ENCODE peak calls at places on chromosomes 11 and 22, in six cellular contexts. H is A549, R is K562, W is endothelial cell of umbilical vein, V is GM12878, I is HepG2. L is an unnamed sample.
A peak's percentile ranks its signal among the peaks of the same experiment; 100 is the strongest.

GRCh38 chr22:37174964-37175363 is 13.1 kb downstream of the C1QTNF6 start:
- DNase-seq in W (no peak), V (no peak), R (no peak), I (no peak), H (no peak), L (no peak)

GRCh38 chr22:49363526-49364230 is 464.0 kb downstream of the BRD1 start:
- DNase-seq in R (no peak), V (no peak), I (no peak), W (no peak), H (no peak), L (no peak)

GRCh38 chr22:40031766-40032470 is 37.2 kb downstream of the FAM83F start:
- DNase-seq in H (no peak), R (no peak), I (no peak), W (no peak), V (no peak), L (peak; percentile 40)

GRCh38 chr11:118938491-118939411 is 13.0 kb upstream of the BCL9L start:
- DNase-seq in I (peak; percentile 72), H (no peak), V (no peak), R (no peak), W (no peak), L (no peak)

GRCh38 chr11:32870676-32871075 is 21.9 kb upstream of the QSER1 start:
- DNase-seq in W (no peak), V (no peak), H (no peak), I (no peak), R (peak; percentile 12), L (peak; percentile 47)

GRCh38 chr11:130124096-130124495 is 35.5 kb upstream of the ST14 start:
- DNase-seq in H (peak; percentile 22), I (peak; percentile 97), R (no peak), V (no peak), W (peak; percentile 72), L (peak; percentile 98)

GRCh38 chr11:70063555-70063954 is 14.6 kb upstream of the ANO1 start:
- DNase-seq in H (no peak), V (no peak), R (no peak), I (no peak), W (no peak), L (no peak)

GRCh38 chr11:128464878-128465277 is 122.5 kb downstream of the ETS1 start:
- DNase-seq in I (no peak), H (no peak), R (no peak), V (no peak), W (no peak), L (peak; percentile 60)

GRCh38 chr11:64887757-64888405 is 9.5 kb upstream of the EHD1 start:
- DNase-seq in V (no peak), R (peak; percentile 90), I (peak; percentile 46), W (peak; percentile 62), H (peak; percentile 66), L (peak; percentile 84)

GRCh38 chr11:1476946-1477736 is 9.4 kb downstream of the MOB2 start:
- DNase-seq in I (no peak), R (no peak), W (no peak), H (no peak), V (no peak), L (no peak)

GRCh38 chr11:43567396-43567975 is 113.1 kb upstream of the HSD17B12 start:
- DNase-seq in W (peak; percentile 49), I (peak; percentile 44), R (peak; percentile 56), H (peak; percentile 67), V (no peak), L (peak; percentile 55)

GRCh38 chr11:1640076-1640946 is 10.7 kb downstream of the KRTAP5-5 start:
- DNase-seq in W (no peak), I (peak; percentile 24), V (no peak), H (peak; percentile 74), R (peak; percentile 78), L (peak; percentile 27)

GRCh38 chr11:12399355-12399754 is 22.0 kb downstream of the PARVA start:
- DNase-seq in H (no peak), R (no peak), I (no peak), V (no peak), W (no peak), L (no peak)

GRCh38 chr11:108609681-108610080 is 16.1 kb upstream of the EXPH5 start:
- DNase-seq in I (no peak), W (no peak), R (no peak), H (no peak), V (no peak), L (no peak)

GRCh38 chr11:11267312-11267711 is 85.7 kb downstream of the CSNK2A3 start:
- DNase-seq in W (no peak), R (no peak), H (no peak), V (no peak), I (no peak), L (no peak)

GRCh38 chr11:28697920-28698827 is 590.0 kb downstream of the METTL15 start:
- DNase-seq in W (peak; percentile 60), I (peak; percentile 41), H (peak; percentile 10), R (peak; percentile 69), V (no peak), L (peak; percentile 53)

GRCh38 chr11:12706531-12707499 is 32.6 kb downstream of the TEAD1 start:
- DNase-seq in H (no peak), I (peak; percentile 57), V (no peak), R (peak; percentile 63), W (peak; percentile 53), L (no peak)

GRCh38 chr11:18804621-18805020 is 13.0 kb upstream of the PTPN5 start:
- DNase-seq in I (no peak), W (no peak), V (no peak), H (no peak), R (peak; percentile 2), L (no peak)

GRCh38 chr11:128891912-128892398 is 799 bp downstream of the KCNJ5 start:
- DNase-seq in V (no peak), R (no peak), I (no peak), H (no peak), W (no peak), L (no peak)

GRCh38 chr11:116070555-116070954 is 566.3 kb upstream of the CADM1 start:
- DNase-seq in W (no peak), I (no peak), V (no peak), R (no peak), H (no peak), L (no peak)

GRCh38 chr22:25169278-25170031 is 30.2 kb upstream of the CRYBB3 start:
- DNase-seq in H (no peak), I (peak; percentile 82), R (no peak), W (no peak), V (no peak), L (no peak)

GRCh38 chr11:124612567-124613245 is 1.5 kb downstream of the PANX3 start:
- DNase-seq in V (no peak), W (no peak), I (no peak), H (no peak), R (no peak), L (no peak)

GRCh38 chr11:124610295-124610694 is 933 bp upstream of the PANX3 start:
- DNase-seq in I (no peak), H (no peak), W (no peak), V (no peak), R (no peak), L (no peak)

GRCh38 chr11:124612045-124612444 is 817 bp downstream of the PANX3 start:
- DNase-seq in V (no peak), R (no peak), H (no peak), W (no peak), I (no peak), L (no peak)

GRCh38 chr11:124608146-124608545 is 3.1 kb upstream of the PANX3 start:
- DNase-seq in I (no peak), H (no peak), V (no peak), W (no peak), R (no peak), L (no peak)

DNA sequence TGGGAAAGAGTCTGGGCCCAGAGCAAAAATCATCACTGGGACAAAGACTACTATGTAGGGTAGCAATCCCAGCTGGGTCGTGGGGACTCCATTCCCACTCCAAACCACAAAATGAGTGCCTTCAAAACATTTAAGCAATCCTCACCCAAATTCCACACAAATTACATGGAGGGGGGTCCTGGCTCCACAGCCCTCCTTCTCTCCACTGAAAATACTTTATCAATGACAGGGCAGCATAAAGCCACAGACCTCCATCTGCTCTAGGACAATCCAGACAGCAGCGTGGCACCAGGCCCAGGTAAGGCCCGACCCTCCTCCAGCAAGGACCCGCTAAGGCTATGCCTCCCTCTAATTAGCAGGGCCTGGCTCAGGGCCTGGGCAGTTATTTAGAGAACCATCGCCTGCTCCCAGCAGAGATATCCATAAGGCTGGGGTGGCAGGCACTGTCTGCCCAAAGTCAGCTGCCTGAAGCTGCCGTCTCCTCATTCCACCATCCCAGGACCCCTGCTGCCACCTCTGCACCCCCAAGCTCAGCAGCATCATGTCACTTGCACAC is at the start of gene PANX3:
- DNase-seq in R (no peak), W (no peak), I (no peak), H (no peak), V (no peak), L (no peak)
- TF ChIP-seq MYC in R (no peak), W (no peak), I (no peak), H (no peak), V (no peak), L (no peak)

GRCh38 chr11:82969811-82970210 is 68.3 kb downstream of the DDIAS start:
- DNase-seq in R (no peak), H (no peak), V (peak; percentile 84), W (no peak), I (no peak), L (no peak)
- H3K4me3 ChIP-seq in R (no peak overlapping the region), H (no peak overlapping the region), V (no peak overlapping the region), W (no peak overlapping the region), I (no peak overlapping the region), L (no peak overlapping the region)

DNA sequence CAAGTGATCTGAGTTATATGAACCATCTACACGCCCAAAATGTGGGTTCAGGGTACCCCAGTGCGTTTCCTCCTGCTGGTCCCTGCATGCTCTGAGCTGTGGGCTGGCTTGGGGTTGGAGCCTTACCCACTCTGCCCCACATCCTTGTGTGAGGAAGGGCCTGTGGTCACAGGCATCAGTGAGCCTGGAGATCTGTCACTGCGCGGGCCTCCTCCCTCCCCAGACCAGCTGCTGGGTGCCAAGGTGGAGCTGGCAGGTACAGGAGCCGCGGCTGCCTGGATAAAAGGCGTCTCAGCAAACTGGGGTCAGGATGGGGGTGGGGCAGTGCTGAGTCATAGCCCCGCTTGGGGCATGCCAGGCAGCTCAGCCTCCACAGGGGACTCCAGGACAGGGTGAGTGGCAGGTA is 17.9 kb downstream of the GNAZ start:
- DNase-seq in I (no peak), R (peak; percentile 54), H (no peak), V (no peak), W (no peak), L (no peak)
- TF ChIP-seq MYC in I (no peak), R (no peak), H (no peak), V (no peak), W (no peak), L (no peak)

DNA sequence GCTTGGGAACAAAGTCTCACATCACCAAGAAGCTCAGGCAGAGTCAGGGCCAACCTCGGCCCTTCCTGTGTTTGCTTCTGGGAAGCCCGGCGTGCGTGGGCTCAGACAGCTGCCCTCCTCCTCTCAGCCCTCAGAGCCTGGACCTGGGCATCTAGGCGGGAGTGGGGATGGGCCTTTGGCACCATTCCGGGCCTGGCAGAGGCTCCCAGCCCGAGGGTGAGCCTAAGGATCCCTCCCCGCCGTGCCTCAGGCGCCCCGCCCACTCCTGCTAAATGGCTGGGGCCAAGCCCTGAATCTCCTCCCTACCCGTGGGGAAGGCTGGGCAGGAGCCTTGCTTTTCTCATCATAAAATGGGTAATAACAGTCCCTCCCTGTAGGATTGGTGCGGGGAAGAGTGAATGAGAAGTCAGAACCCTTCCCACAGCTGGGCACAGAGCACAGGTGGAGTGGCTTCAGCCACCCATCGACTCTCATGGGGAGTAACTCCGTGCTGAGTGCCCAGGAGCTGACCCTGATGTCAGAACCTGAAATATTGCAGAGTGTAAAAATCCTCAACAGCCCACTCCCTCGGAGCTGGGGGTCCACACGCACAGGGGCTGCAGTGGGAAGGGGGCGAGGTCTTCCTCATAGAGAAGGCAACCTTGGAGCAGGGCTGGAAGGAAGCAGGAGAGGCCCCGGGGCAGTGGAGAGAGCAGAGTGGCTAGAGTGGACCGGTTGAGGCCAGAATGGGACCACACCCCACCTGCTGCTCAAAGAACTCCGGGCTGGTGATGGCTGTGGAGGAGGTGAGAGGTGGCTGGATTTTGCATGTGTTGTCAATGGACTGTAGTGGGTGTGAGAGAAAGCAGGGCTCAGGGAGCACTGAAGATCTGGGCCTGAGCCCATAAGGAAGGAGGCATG is 18.8 kb upstream of the CDKN1C start:
- DNase-seq in R (no peak), W (no peak), I (no peak), V (no peak), H (no peak), L (no peak)
- H3K4me3 ChIP-seq in R (no peak overlapping the region), W (no peak overlapping the region), I (peak overlapping the region; percentile 92), V (no peak overlapping the region), H (peak overlapping the region; percentile 90), L (no peak overlapping the region)